ENCODE peak calls at places on chromosomes 7 and 10, in nine cellular contexts. One of them, this sample, is unnamed.

GRCh38 chr7:47552631-47553030 is 29.3 kb downstream of the TNS3 start:
- DNase-seq in PC-3: peak; percentile 28
- DNase-seq in effector memory CD4-positive, alpha-beta T cell: no peak
- DNase-seq in ovary: no peak
- DNase-seq in brain microvascular endothelial cell: no peak
- DNase-seq in body of pancreas: no peak
- DNase-seq in CD8-positive, alpha-beta T cell: no peak
- DNase-seq in fibroblast of lung: peak; percentile 70
- DNase-seq in ascending aorta: no peak
- DNase-seq in this sample: no peak

GRCh38 chr10:123007558-123008378 is 827 bp downstream of the IKZF5 start:
- DNase-seq in PC-3: peak; percentile 52
- DNase-seq in effector memory CD4-positive, alpha-beta T cell: peak; percentile 12
- DNase-seq in ovary: no peak
- DNase-seq in brain microvascular endothelial cell: peak; percentile 62
- DNase-seq in body of pancreas: peak; percentile 55
- DNase-seq in CD8-positive, alpha-beta T cell: peak; percentile 27
- DNase-seq in fibroblast of lung: peak; percentile 59
- DNase-seq in ascending aorta: peak; percentile 11
- DNase-seq in this sample: peak; percentile 28

GRCh38 chr7:16669581-16669980 is 23.6 kb downstream of the BZW2 start:
- DNase-seq in PC-3: peak; percentile 29
- DNase-seq in effector memory CD4-positive, alpha-beta T cell: no peak
- DNase-seq in ovary: no peak
- DNase-seq in brain microvascular endothelial cell: no peak
- DNase-seq in body of pancreas: no peak
- DNase-seq in CD8-positive, alpha-beta T cell: no peak
- DNase-seq in fibroblast of lung: peak; percentile 51
- DNase-seq in ascending aorta: no peak
- DNase-seq in this sample: no peak

GRCh38 chr10:14648042-14648765 is 126.5 kb downstream of the FAM107B start:
- DNase-seq in PC-3: no peak
- DNase-seq in effector memory CD4-positive, alpha-beta T cell: peak; percentile 60
- DNase-seq in ovary: no peak
- DNase-seq in brain microvascular endothelial cell: peak; percentile 88
- DNase-seq in body of pancreas: peak; percentile 52
- DNase-seq in CD8-positive, alpha-beta T cell: peak; percentile 60
- DNase-seq in fibroblast of lung: peak; percentile 59
- DNase-seq in ascending aorta: peak; percentile 55
- DNase-seq in this sample: peak; percentile 24

GRCh38 chr10:19811517-19811916 is 4.7 kb upstream of the PLXDC2 start:
- DNase-seq in PC-3: peak; percentile 37
- DNase-seq in effector memory CD4-positive, alpha-beta T cell: no peak
- DNase-seq in ovary: peak; percentile 26
- DNase-seq in brain microvascular endothelial cell: peak; percentile 41
- DNase-seq in body of pancreas: peak; percentile 25
- DNase-seq in CD8-positive, alpha-beta T cell: no peak
- DNase-seq in fibroblast of lung: peak; percentile 66
- DNase-seq in ascending aorta: no peak
- DNase-seq in this sample: peak; percentile 21

GRCh38 chr10:59887972-59888640 is 18.2 kb downstream of the CCDC6 start:
- DNase-seq in PC-3: no peak
- DNase-seq in effector memory CD4-positive, alpha-beta T cell: peak; percentile 10
- DNase-seq in ovary: no peak
- DNase-seq in brain microvascular endothelial cell: no peak
- DNase-seq in body of pancreas: no peak
- DNase-seq in CD8-positive, alpha-beta T cell: no peak
- DNase-seq in fibroblast of lung: no peak
- DNase-seq in ascending aorta: no peak
- DNase-seq in this sample: no peak

GRCh38 chr10:59055046-59055445 is 121.4 kb upstream of the PHYHIPL start:
- DNase-seq in PC-3: no peak
- DNase-seq in effector memory CD4-positive, alpha-beta T cell: no peak
- DNase-seq in ovary: no peak
- DNase-seq in brain microvascular endothelial cell: no peak
- DNase-seq in body of pancreas: no peak
- DNase-seq in CD8-positive, alpha-beta T cell: no peak
- DNase-seq in fibroblast of lung: peak; percentile 45
- DNase-seq in ascending aorta: no peak
- DNase-seq in this sample: no peak

GRCh38 chr7:128076831-128077271 is 45.6 kb upstream of the LRRC4 start:
- DNase-seq in PC-3: no peak
- DNase-seq in effector memory CD4-positive, alpha-beta T cell: no peak
- DNase-seq in ovary: peak; percentile 77
- DNase-seq in brain microvascular endothelial cell: no peak
- DNase-seq in body of pancreas: peak; percentile 73
- DNase-seq in CD8-positive, alpha-beta T cell: no peak
- DNase-seq in fibroblast of lung: peak; percentile 31
- DNase-seq in ascending aorta: no peak
- DNase-seq in this sample: no peak

GRCh38 chr10:60508037-60508436 is 118.4 kb upstream of the ANK3 start:
- DNase-seq in PC-3: no peak
- DNase-seq in effector memory CD4-positive, alpha-beta T cell: no peak
- DNase-seq in ovary: no peak
- DNase-seq in brain microvascular endothelial cell: no peak
- DNase-seq in body of pancreas: no peak
- DNase-seq in CD8-positive, alpha-beta T cell: no peak
- DNase-seq in fibroblast of lung: no peak
- DNase-seq in ascending aorta: no peak
- DNase-seq in this sample: no peak

GRCh38 chr10:114294549-114294948 is 55.5 kb downstream of the VWA2 start:
- DNase-seq in PC-3: no peak
- DNase-seq in effector memory CD4-positive, alpha-beta T cell: no peak
- DNase-seq in ovary: no peak
- DNase-seq in brain microvascular endothelial cell: no peak
- DNase-seq in body of pancreas: no peak
- DNase-seq in CD8-positive, alpha-beta T cell: no peak
- DNase-seq in fibroblast of lung: no peak
- DNase-seq in ascending aorta: no peak
- DNase-seq in this sample: no peak

GRCh38 chr10:101611506-101611905 is 23.4 kb downstream of the DPCD start:
- DNase-seq in PC-3: no peak
- DNase-seq in effector memory CD4-positive, alpha-beta T cell: no peak
- DNase-seq in ovary: no peak
- DNase-seq in brain microvascular endothelial cell: no peak
- DNase-seq in body of pancreas: no peak
- DNase-seq in CD8-positive, alpha-beta T cell: no peak
- DNase-seq in fibroblast of lung: peak; percentile 8
- DNase-seq in ascending aorta: no peak
- DNase-seq in this sample: no peak

GRCh38 chr10:80497187-80498038 is 40.3 kb upstream of the SH2D4B start:
- DNase-seq in PC-3: no peak
- DNase-seq in effector memory CD4-positive, alpha-beta T cell: no peak
- DNase-seq in ovary: no peak
- DNase-seq in brain microvascular endothelial cell: peak; percentile 46
- DNase-seq in body of pancreas: no peak
- DNase-seq in CD8-positive, alpha-beta T cell: no peak
- DNase-seq in fibroblast of lung: peak; percentile 93
- DNase-seq in ascending aorta: no peak
- DNase-seq in this sample: no peak

GRCh38 chr7:91031757-91032156 is 232.5 kb upstream of the FZD1 start:
- DNase-seq in PC-3: peak; percentile 10
- DNase-seq in effector memory CD4-positive, alpha-beta T cell: no peak
- DNase-seq in ovary: no peak
- DNase-seq in brain microvascular endothelial cell: no peak
- DNase-seq in body of pancreas: no peak
- DNase-seq in CD8-positive, alpha-beta T cell: no peak
- DNase-seq in fibroblast of lung: no peak
- DNase-seq in ascending aorta: no peak
- DNase-seq in this sample: no peak

GRCh38 chr10:133461027-133461426 is 7.3 kb downstream of the SCART1 start:
- DNase-seq in PC-3: no peak
- DNase-seq in effector memory CD4-positive, alpha-beta T cell: no peak
- DNase-seq in ovary: no peak
- DNase-seq in brain microvascular endothelial cell: no peak
- DNase-seq in body of pancreas: no peak
- DNase-seq in CD8-positive, alpha-beta T cell: no peak
- DNase-seq in fibroblast of lung: no peak
- DNase-seq in ascending aorta: no peak
- DNase-seq in this sample: no peak

GRCh38 chr10:52631648-52632047 is 140.9 kb downstream of the MBL2 start:
- DNase-seq in PC-3: no peak
- DNase-seq in effector memory CD4-positive, alpha-beta T cell: no peak
- DNase-seq in ovary: no peak
- DNase-seq in brain microvascular endothelial cell: no peak
- DNase-seq in body of pancreas: no peak
- DNase-seq in CD8-positive, alpha-beta T cell: no peak
- DNase-seq in fibroblast of lung: no peak
- DNase-seq in ascending aorta: no peak
- DNase-seq in this sample: no peak

GRCh38 chr7:134988161-134988560 is 1.9 kb downstream of the AGBL3 start:
- DNase-seq in PC-3: no peak
- DNase-seq in effector memory CD4-positive, alpha-beta T cell: no peak
- DNase-seq in ovary: no peak
- DNase-seq in brain microvascular endothelial cell: no peak
- DNase-seq in body of pancreas: no peak
- DNase-seq in CD8-positive, alpha-beta T cell: no peak
- DNase-seq in fibroblast of lung: no peak
- DNase-seq in ascending aorta: no peak
- DNase-seq in this sample: no peak

DNA sequence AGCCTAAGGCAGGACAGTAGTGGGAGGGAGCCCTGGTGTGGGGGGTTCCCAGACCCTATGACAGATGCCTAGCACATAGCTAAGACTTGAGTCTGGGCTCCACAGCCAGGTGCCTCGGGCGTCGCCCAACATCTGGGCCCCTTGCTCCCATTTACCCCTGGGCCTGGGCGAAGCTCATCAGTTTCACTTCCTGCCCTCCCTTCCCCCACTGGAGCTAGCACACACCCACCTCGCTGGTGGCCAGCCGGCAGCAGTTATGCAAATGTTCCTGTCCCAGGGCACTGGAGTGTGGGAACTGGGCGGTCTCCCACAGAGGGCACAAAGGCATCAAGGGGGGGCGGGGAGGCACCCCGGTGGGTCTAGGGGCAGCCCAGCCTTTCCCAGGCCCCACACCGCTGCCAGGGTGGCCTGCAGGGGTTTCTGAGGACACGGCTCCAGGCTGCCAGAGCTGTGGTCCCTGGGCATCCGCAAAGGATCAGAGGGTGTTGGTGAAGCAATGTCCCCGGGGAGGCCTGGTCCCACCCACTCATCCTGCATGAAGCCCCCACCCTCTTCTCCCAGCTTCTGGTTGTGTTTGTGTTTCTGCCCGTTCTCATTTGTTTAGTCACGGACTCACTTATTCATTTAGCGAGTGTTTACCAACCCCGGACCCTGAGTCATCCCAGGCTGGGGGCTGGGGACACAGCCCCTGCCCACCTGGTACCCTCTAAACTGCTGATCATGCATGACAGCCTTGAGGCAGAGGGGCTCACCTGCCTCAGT is 20.4 kb downstream of the SH2B2 start:
- DNase-seq in PC-3: peak; percentile 52
- DNase-seq in effector memory CD4-positive, alpha-beta T cell: no peak
- DNase-seq in ovary: no peak
- DNase-seq in brain microvascular endothelial cell: peak; percentile 36
- DNase-seq in body of pancreas: peak; percentile 28
- DNase-seq in CD8-positive, alpha-beta T cell: no peak
- DNase-seq in fibroblast of lung: peak; percentile 74
- DNase-seq in ascending aorta: no peak
- DNase-seq in this sample: peak; percentile 90
- H3K4me3 ChIP-seq in PC-3: peak overlapping the region; percentile 16
- H3K4me3 ChIP-seq in effector memory CD4-positive, alpha-beta T cell: peak overlapping the region; percentile 35
- H3K4me3 ChIP-seq in ovary: no peak overlapping the region
- H3K4me3 ChIP-seq in brain microvascular endothelial cell: peak overlapping the region; percentile 15
- H3K4me3 ChIP-seq in body of pancreas: no peak overlapping the region
- H3K4me3 ChIP-seq in CD8-positive, alpha-beta T cell: no peak overlapping the region
- H3K4me3 ChIP-seq in fibroblast of lung: no peak overlapping the region
- H3K4me3 ChIP-seq in ascending aorta: no peak overlapping the region
- H3K4me3 ChIP-seq in this sample: peak overlapping the region; percentile 40

DNA sequence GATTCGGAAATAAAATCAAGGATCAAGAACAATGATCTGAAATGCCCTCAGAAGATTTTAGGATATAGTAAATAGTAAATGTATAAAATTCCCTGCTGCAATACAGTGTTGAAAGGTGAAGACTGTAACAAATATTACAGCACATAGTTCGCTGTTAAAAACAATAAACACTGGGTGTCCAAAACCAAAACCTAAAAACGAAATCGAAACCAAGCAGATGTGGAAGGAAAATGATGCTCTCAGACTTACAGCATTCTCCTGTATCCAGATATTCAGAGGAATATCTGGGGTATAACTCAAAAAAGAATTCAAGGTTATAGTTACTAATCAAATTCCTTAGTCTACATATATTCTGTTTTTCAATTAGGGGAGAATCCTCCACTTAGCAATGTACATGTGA is 708.1 kb upstream of the PCDH15 start:
- DNase-seq in PC-3: peak; percentile 33
- DNase-seq in effector memory CD4-positive, alpha-beta T cell: no peak
- DNase-seq in ovary: no peak
- DNase-seq in brain microvascular endothelial cell: no peak
- DNase-seq in body of pancreas: no peak
- DNase-seq in CD8-positive, alpha-beta T cell: no peak
- DNase-seq in fibroblast of lung: no peak
- DNase-seq in ascending aorta: no peak
- DNase-seq in this sample: no peak
- H3K4me3 ChIP-seq in PC-3: peak overlapping the region; percentile 66
- H3K4me3 ChIP-seq in effector memory CD4-positive, alpha-beta T cell: no peak overlapping the region
- H3K4me3 ChIP-seq in ovary: no peak overlapping the region
- H3K4me3 ChIP-seq in brain microvascular endothelial cell: no peak overlapping the region
- H3K4me3 ChIP-seq in body of pancreas: no peak overlapping the region
- H3K4me3 ChIP-seq in CD8-positive, alpha-beta T cell: no peak overlapping the region
- H3K4me3 ChIP-seq in fibroblast of lung: peak overlapping the region; percentile 35
- H3K4me3 ChIP-seq in ascending aorta: peak overlapping the region; percentile 14
- H3K4me3 ChIP-seq in this sample: no peak overlapping the region

DNA sequence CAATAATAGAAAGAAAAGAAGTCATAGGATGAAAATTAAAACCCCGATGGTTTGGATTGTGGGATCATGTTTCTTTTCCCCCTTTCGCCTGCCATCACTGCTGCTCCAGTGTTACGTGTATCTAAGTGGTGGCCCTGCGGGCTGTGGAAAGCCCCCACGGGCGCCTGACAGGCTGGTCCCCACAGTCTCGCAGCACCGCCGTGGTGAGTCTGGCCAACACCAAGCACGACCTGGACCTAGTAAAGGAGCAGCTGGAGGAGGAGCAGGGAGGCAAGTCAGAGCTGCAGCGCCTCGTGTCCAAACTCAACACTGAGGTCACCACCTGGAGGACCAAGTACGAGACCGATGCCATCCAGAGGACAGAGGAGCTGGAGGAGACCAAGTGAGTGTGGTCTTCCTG is 19.5 kb downstream of the MYH16 start:
- DNase-seq in PC-3: no peak
- DNase-seq in effector memory CD4-positive, alpha-beta T cell: no peak
- DNase-seq in ovary: no peak
- DNase-seq in brain microvascular endothelial cell: no peak
- DNase-seq in body of pancreas: no peak
- DNase-seq in CD8-positive, alpha-beta T cell: no peak
- DNase-seq in fibroblast of lung: no peak
- DNase-seq in ascending aorta: no peak
- DNase-seq in this sample: no peak
- H3K4me3 ChIP-seq in PC-3: no peak overlapping the region
- H3K4me3 ChIP-seq in effector memory CD4-positive, alpha-beta T cell: no peak overlapping the region
- H3K4me3 ChIP-seq in ovary: no peak overlapping the region
- H3K4me3 ChIP-seq in brain microvascular endothelial cell: no peak overlapping the region
- H3K4me3 ChIP-seq in body of pancreas: no peak overlapping the region
- H3K4me3 ChIP-seq in CD8-positive, alpha-beta T cell: no peak overlapping the region
- H3K4me3 ChIP-seq in fibroblast of lung: no peak overlapping the region
- H3K4me3 ChIP-seq in ascending aorta: no peak overlapping the region
- H3K4me3 ChIP-seq in this sample: no peak overlapping the region

GRCh38 chr7:25739096-25739495 is 412.9 kb upstream of the NFE2L3 start:
- DNase-seq in PC-3: no peak
- DNase-seq in effector memory CD4-positive, alpha-beta T cell: no peak
- DNase-seq in ovary: no peak
- DNase-seq in brain microvascular endothelial cell: no peak
- DNase-seq in body of pancreas: no peak
- DNase-seq in CD8-positive, alpha-beta T cell: no peak
- DNase-seq in fibroblast of lung: no peak
- DNase-seq in ascending aorta: no peak
- DNase-seq in this sample: no peak
- H3K4me3 ChIP-seq in PC-3: no peak overlapping the region
- H3K4me3 ChIP-seq in effector memory CD4-positive, alpha-beta T cell: no peak overlapping the region
- H3K4me3 ChIP-seq in ovary: no peak overlapping the region
- H3K4me3 ChIP-seq in brain microvascular endothelial cell: no peak overlapping the region
- H3K4me3 ChIP-seq in body of pancreas: no peak overlapping the region
- H3K4me3 ChIP-seq in CD8-positive, alpha-beta T cell: no peak overlapping the region
- H3K4me3 ChIP-seq in fibroblast of lung: no peak overlapping the region
- H3K4me3 ChIP-seq in ascending aorta: no peak overlapping the region
- H3K4me3 ChIP-seq in this sample: no peak overlapping the region

This sample was measured in gastrocnemius medialis.